ENCODE peak calls at places on chromosomes 2 and 18, in four cellular contexts. D, H, V and U are unnamed samples.

GRCh38 chr2:216888086-216888485 is 28.2 kb upstream of the TNP1 start:
- DNase-seq in D (no peak), H (no peak), V (no peak), U (no peak)

GRCh38 chr18:44582432-44582831 is 98.3 kb upstream of the SETBP1 start:
- DNase-seq in D (no peak), H (no peak), V (no peak), U (no peak)

GRCh38 chr2:2831656-2832055 is 500.6 kb upstream of the MYT1L start:
- DNase-seq in D (no peak), H (no peak), V (no peak), U (no peak)

GRCh38 chr2:17672583-17673317 is 80.9 kb downstream of the SMC6 start:
- DNase-seq in D (no peak), H (no peak), V (no peak), U (no peak)

GRCh38 chr2:175734679-175735078 is 267.4 kb downstream of the LNPK start:
- DNase-seq in D (no peak), H (no peak), V (no peak), U (no peak)

GRCh38 chr2:37912056-37912455 is 13.0 kb upstream of the RMDN2 start:
- DNase-seq in D (no peak), H (no peak), V (no peak), U (no peak)

GRCh38 chr2:85437488-85438290 is 19.2 kb downstream of the SH2D6 start:
- DNase-seq in D (peak), H (peak), V (peak), U (peak)

GRCh38 chr2:202327887-202328286 is 48.2 kb upstream of the BMPR2 start:
- DNase-seq in D (no peak), H (no peak), V (no peak), U (no peak)

GRCh38 chr2:238869293-238870124 is 21.6 kb downstream of the TWIST2 start:
- DNase-seq in D (no peak), H (no peak), V (no peak), U (no peak)

GRCh38 chr18:71136487-71136886 is 847.6 kb downstream of the SOCS6 start:
- DNase-seq in D (no peak), H (no peak), V (peak), U (peak)

GRCh38 chr2:233003658-233004555 is 9.1 kb downstream of the NGEF start:
- DNase-seq in D (no peak), H (no peak), V (no peak), U (no peak)

GRCh38 chr2:177242136-177242987 is 22.2 kb downstream of the NFE2L2 start:
- DNase-seq in D (peak), H (no peak), V (no peak), U (no peak)

GRCh38 chr2:120738786-120739771 is 3.4 kb downstream of the GLI2 start:
- DNase-seq in D (no peak), H (no peak), V (no peak), U (no peak)

GRCh38 chr2:74204436-74204835 is 6.0 kb downstream of the MTHFD2 start:
- DNase-seq in D (no peak), H (no peak), V (no peak), U (no peak)

GRCh38 chr2:23606196-23606595 is 221.2 kb downstream of the KLHL29 start:
- DNase-seq in D (no peak), H (no peak), V (no peak), U (no peak)